ENCODE peak calls at places on chromosomes 6 and 20, in four cellular contexts. I is GM12878, N is H1, X is HepG2. B is an unnamed sample.

GRCh38 chr6:53605543-53606235 is 59.9 kb downstream of the KLHL31 start:
- DNase-seq in N (no peak), I (no peak), X (no peak), B (peak; percentile 27)

GRCh38 chr6:50655848-50656453 is 57.4 kb upstream of the TFAP2D start:
- DNase-seq in I (no peak), N (no peak), X (peak; percentile 16), B (no peak)

GRCh38 chr6:70166088-70166958 is 136.6 kb downstream of the COL9A1 start:
- DNase-seq in N (peak; percentile 17), I (no peak), X (peak; percentile 8), B (peak; percentile 2)

GRCh38 chr6:48036316-48036715 is 74.7 kb downstream of the PTCHD4 start:
- DNase-seq in X (peak; percentile 44), N (no peak), I (no peak), B (no peak)

GRCh38 chr6:46925563-46926253 is 4.0 kb upstream of the ADGRF5 start:
- DNase-seq in X (peak; percentile 13), N (no peak), I (no peak), B (no peak)

GRCh38 chr6:12313992-12314589 is 23.9 kb downstream of the EDN1 start:
- DNase-seq in N (no peak), X (peak; percentile 29), I (no peak), B (no peak)

GRCh38 chr6:134532694-134533624 is 215.0 kb upstream of the SGK1 start:
- DNase-seq in X (no peak), I (no peak), N (no peak), B (no peak)

GRCh38 chr6:150417899-150418824 is 49.4 kb downstream of the IYD start:
- DNase-seq in X (peak; percentile 63), N (no peak), I (peak; percentile 40), B (no peak)

GRCh38 chr6:103783344-103783743 is 1076.4 kb downstream of the HACE1 start:
- DNase-seq in N (no peak), X (no peak), I (no peak), B (no peak)

GRCh38 chr6:11196511-11197174 is 35.8 kb downstream of the NEDD9 start:
- DNase-seq in X (no peak), I (no peak), N (no peak), B (peak; percentile 15)

GRCh38 chr20:38501858-38502431 is 29.3 kb downstream of the RALGAPB start:
- DNase-seq in N (no peak), I (no peak), X (no peak), B (no peak)

GRCh38 chr20:59222982-59223610 is 59.5 kb downstream of the ZNF831 start:
- DNase-seq in X (no peak), I (no peak), N (no peak), B (no peak)

GRCh38 chr6:4924872-4925271 is 79.0 kb downstream of the RPP40 start:
- DNase-seq in X (no peak), N (no peak), I (no peak), B (no peak)

GRCh38 chr6:122710908-122711307 is 68.6 kb upstream of the FABP7 start:
- DNase-seq in N (no peak), I (no peak), X (no peak), B (no peak)

GRCh38 chr20:17650816-17651760 is 31.0 kb downstream of the RRBP1 start:
- DNase-seq in X (no peak), N (no peak), I (no peak), B (no peak)

GRCh38 chr6:3227363-3228045 is at the start of gene TUBB2B:
- DNase-seq in X (no peak), N (no peak), I (no peak), B (peak; percentile 76)

GRCh38 chr6:71220466-71220865 is 68.1 kb upstream of the OGFRL1 start:
- DNase-seq in N (no peak), I (no peak), X (no peak), B (no peak)

GRCh38 chr20:3000852-3001523 is 42.4 kb upstream of the GNRH2 start:
- DNase-seq in X (no peak), N (no peak), I (no peak), B (peak; percentile 39)

GRCh38 chr6:162856885-162857284 is 129.1 kb downstream of the PACRG start:
- DNase-seq in I (no peak), X (peak; percentile 64), N (peak; percentile 58), B (peak; percentile 83)

GRCh38 chr6:147642458-147642857 is 134.0 kb downstream of the SAMD5 start:
- DNase-seq in X (no peak), N (no peak), I (no peak), B (no peak)

GRCh38 chr20:8509809-8510208 is 377.7 kb downstream of the PLCB1 start:
- DNase-seq in N (no peak), I (no peak), X (no peak), B (no peak)

GRCh38 chr6:39816744-39817143 is 24.6 kb downstream of the DAAM2 start:
- DNase-seq in X (no peak), I (no peak), N (no peak), B (no peak)

GRCh38 chr6:151534576-151534975 is 40.8 kb downstream of the CCDC170 start:
- DNase-seq in X (no peak), N (no peak), I (no peak), B (no peak)

GRCh38 chr6:148430897-148431296 is 88.3 kb downstream of the SASH1 start:
- DNase-seq in I (no peak), X (no peak), N (no peak), B (no peak)

GRCh38 chr6:144104898-144105487 is 9.6 kb upstream of the SF3B5 start:
- DNase-seq in I (peak; percentile 53), N (no peak), X (peak; percentile 74), B (no peak)

GRCh38 chr20:54726687-54727086 is 251.3 kb downstream of the DOK5 start:
- DNase-seq in X (no peak), I (no peak), N (no peak), B (no peak)

GRCh38 chr6:87661503-87661902 is 40.5 kb downstream of the AKIRIN2 start:
- DNase-seq in X (no peak), I (no peak), N (no peak), B (no peak)

GRCh38 chr6:119594907-119595306 is 245.3 kb upstream of the MAN1A1 start:
- DNase-seq in X (no peak), I (no peak), N (no peak), B (no peak)

GRCh38 chr6:13370623-13371022 is 42.3 kb upstream of the TBC1D7 start:
- DNase-seq in I (no peak), N (no peak), X (peak; percentile 72), B (no peak)

GRCh38 chr6:70479236-70479635 is 65.9 kb downstream of the FAM135A start:
- DNase-seq in N (no peak), X (no peak), I (no peak), B (no peak)

GRCh38 chr20:41074441-41074840 is 45.8 kb downstream of the TOP1 start:
- DNase-seq in X (no peak), I (no peak), N (no peak), B (no peak)

GRCh38 chr6:116108836-116109235 is 8.2 kb downstream of the NT5DC1 start:
- DNase-seq in I (no peak), X (no peak), N (no peak), B (no peak)

GRCh38 chr6:134288538-134289203 is 29.2 kb downstream of the SGK1 start:
- DNase-seq in X (no peak), I (no peak), N (no peak), B (no peak)

GRCh38 chr6:1075444-1075843 is 236.5 kb upstream of the FOXQ1 start:
- DNase-seq in X (no peak), I (no peak), N (no peak), B (no peak)

GRCh38 chr20:63158845-63159244 is 57.1 kb downstream of the YTHDF1 start:
- DNase-seq in I (no peak), X (no peak), N (no peak), B (no peak)
- TF ChIP-seq SUZ12 in I (no peak), X (no peak), N (no peak), B (no peak)

GRCh38 chr20:51790256-51790655 is 12.1 kb downstream of the SALL4 start:
- DNase-seq in I (no peak), N (no peak), X (no peak), B (no peak)
- H3K4me1 ChIP-seq in I (no peaks in the 10 kb centered on the region), N (peaks cover 13% of the 10 kb centered on the region), X (no peaks in the 10 kb centered on the region), B (peaks cover 9% of the 10 kb centered on the region)

DNA sequence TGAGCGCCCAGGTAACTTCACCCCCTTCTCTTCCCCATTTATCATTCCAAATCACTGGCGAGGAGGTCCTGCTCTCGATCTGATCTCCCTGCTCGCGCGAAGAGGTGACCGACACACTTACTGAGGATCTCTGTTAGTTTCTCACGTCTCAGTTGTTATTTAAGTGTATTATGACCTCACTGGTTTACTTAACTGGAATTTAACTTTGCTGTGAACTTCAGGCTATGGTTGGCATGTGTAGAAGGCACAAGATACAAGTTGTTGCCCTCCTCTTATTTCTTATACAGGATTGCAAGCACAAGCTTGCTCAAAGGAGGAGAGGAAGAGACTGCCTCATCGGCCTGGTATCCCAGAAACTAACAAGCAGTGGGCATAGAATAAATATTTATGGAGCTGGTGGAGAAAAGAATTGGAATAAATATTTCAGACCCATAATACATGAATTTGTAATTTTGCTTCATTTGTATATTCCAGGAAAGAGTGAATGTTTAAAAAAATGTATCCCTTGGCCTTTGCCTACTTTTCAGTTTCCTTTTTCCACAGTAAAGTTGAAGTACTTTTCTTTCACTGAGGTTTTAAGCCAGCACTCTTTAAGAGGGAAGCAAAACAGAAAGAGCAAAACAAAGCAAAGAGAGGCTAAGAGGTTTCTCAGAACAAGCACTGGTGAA is 1.3 kb downstream of the RNF217 start:
- DNase-seq in N (no peak), I (no peak), X (no peak), B (no peak)
- TF ChIP-seq SUZ12 in N (no peak), I (no peak), X (no peak), B (no peak)

GRCh38 chr20:33842346-33842745 is 31.2 kb downstream of the CHMP4B start:
- DNase-seq in X (no peak), N (no peak), I (no peak), B (no peak)

GRCh38 chr20:33839591-33839990 is 28.4 kb downstream of the CHMP4B start:
- DNase-seq in I (no peak), N (no peak), X (no peak), B (no peak)

GRCh38 chr20:33841439-33841799 is 30.3 kb downstream of the CHMP4B start:
- DNase-seq in N (no peak), I (no peak), X (no peak), B (no peak)

GRCh38 chr20:33838035-33838864 is 27.1 kb downstream of the CHMP4B start:
- DNase-seq in N (no peak), X (no peak), I (no peak), B (no peak)

GRCh38 chr20:33840759-33841438 is 29.8 kb downstream of the CHMP4B start:
- DNase-seq in X (no peak), I (no peak), N (no peak), B (no peak)
- H3K4me1 ChIP-seq in X (peaks cover 70% of the 10 kb centered on the region), I (peaks cover 29% of the 10 kb centered on the region), N (peaks cover 7% of the 10 kb centered on the region), B (peaks cover 5% of the 10 kb centered on the region)

DNA sequence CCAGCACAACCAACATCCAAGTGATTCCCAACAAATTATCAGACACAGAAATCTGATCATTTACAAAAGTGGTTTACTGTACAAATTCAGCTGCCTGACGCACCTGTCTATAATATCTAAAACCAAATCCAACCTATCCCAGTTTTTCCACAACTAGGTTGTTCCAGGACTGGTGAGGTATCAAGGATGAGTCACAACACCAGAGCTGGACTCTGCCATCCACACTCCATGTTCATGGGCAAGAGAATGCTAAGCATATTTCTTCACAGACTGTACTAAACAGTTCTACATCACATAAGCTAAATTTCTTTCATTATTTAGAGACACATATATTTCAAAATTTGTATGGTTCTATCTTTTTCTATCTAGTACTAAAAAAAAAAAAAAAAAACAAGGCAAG is 141.6 kb downstream of the BTBD9 start:
- DNase-seq in X (no peak), I (no peak), N (no peak), B (no peak)
- TF ChIP-seq SUZ12 in X (no peak), I (no peak), N (no peak), B (no peak)

B was measured in NT2/D1.